ENCODE peak calls at places on chromosomes 16 and 17, in five cellular contexts. E is stimulated activated CD4-positive, alpha-beta T cell treated with anti-CD3 and anti-CD28 coated beads, Interleukin-4, amount 100 ng/mL, for 24 hours; U is amniotic stem cell; J is PC-9; V is HTR-8/SVneo. L is an unnamed sample.

GRCh38 chr17:20216853-20217252 is 207.7 kb downstream of the SPECC1 start:
- DNase-seq in E (no peak), U (no peak), J (no peak), V (no peak), L (no peak)

GRCh38 chr16:14641877-14642276 is 9.1 kb downstream of the BFAR start:
- DNase-seq in E (no peak), U (no peak), J (no peak), V (no peak), L (no peak)

GRCh38 chr17:76497979-76498885 is 3.0 kb downstream of the RHBDF2 start:
- DNase-seq in E (no peak), U (peak), J (no peak), V (peak), L (no peak)

GRCh38 chr17:61247438-61247837 is 152.2 kb upstream of the TBX2 start:
- DNase-seq in E (no peak), U (no peak), J (no peak), V (no peak), L (no peak)

GRCh38 chr17:57636274-57636673 is 108.8 kb downstream of the CCDC182 start:
- DNase-seq in E (no peak), U (no peak), J (no peak), V (no peak), L (no peak)

GRCh38 chr17:49667854-49668253 is 10.0 kb downstream of the SPOP start:
- DNase-seq in E (no peak), U (no peak), J (no peak), V (no peak), L (no peak)

GRCh38 chr17:80319262-80319998 is 58.8 kb downstream of the RNF213 start:
- DNase-seq in E (no peak), U (no peak), J (no peak), V (no peak), L (no peak)

GRCh38 chr17:36928450-36929125 is 8.7 kb upstream of the LHX1 start:
- DNase-seq in E (no peak), U (no peak), J (no peak), V (no peak), L (no peak)

GRCh38 chr16:1614226-1615102 is 2.3 kb downstream of the CRAMP1 start:
- DNase-seq in E (peak), U (no peak), J (no peak), V (peak), L (no peak)

GRCh38 chr16:66740010-66740409 is 11.4 kb downstream of the DYNC1LI2 start:
- DNase-seq in E (peak), U (no peak), J (no peak), V (peak), L (no peak)

GRCh38 chr16:10616744-10617640 is 36.6 kb upstream of the EMP2 start:
- DNase-seq in E (no peak), U (no peak), J (peak), V (peak), L (peak)

GRCh38 chr16:48559462-48560211 is 50.3 kb downstream of the N4BP1 start:
- DNase-seq in E (no peak), U (no peak), J (no peak), V (no peak), L (no peak)

GRCh38 chr16:89133457-89134127 is 38.0 kb upstream of the CDH15 start:
- DNase-seq in E (no peak), U (no peak), J (no peak), V (no peak), L (no peak)

GRCh38 chr17:30395398-30396022 is 16.8 kb downstream of the CPD start:
- DNase-seq in E (no peak), U (no peak), J (no peak), V (no peak), L (no peak)

GRCh38 chr16:13378151-13378550 is 476.8 kb downstream of the SHISA9 start:
- DNase-seq in E (no peak), U (no peak), J (no peak), V (no peak), L (no peak)

GRCh38 chr16:65583498-65583897 is 461.6 kb upstream of the CDH11 start:
- DNase-seq in E (no peak), U (no peak), J (no peak), V (no peak), L (no peak)

GRCh38 chr17:74051348-74051747 is 152.1 kb upstream of the RPL38 start:
- DNase-seq in E (no peak), U (no peak), J (peak), V (no peak), L (no peak)

GRCh38 chr16:85640606-85641005 is 27.5 kb downstream of the GSE1 start:
- DNase-seq in E (no peak), U (no peak), J (no peak), V (no peak), L (no peak)

GRCh38 chr16:27432600-27432957 is 30.6 kb downstream of the IL21R start:
- DNase-seq in E (peak), U (no peak), J (no peak), V (peak), L (no peak)

GRCh38 chr17:6626616-6627015 is 13.9 kb downstream of the KIAA0753 start:
- DNase-seq in E (no peak), U (no peak), J (no peak), V (no peak), L (no peak)

GRCh38 chr16:85969159-85969558 is 70.2 kb downstream of the IRF8 start:
- DNase-seq in E (no peak), U (no peak), J (no peak), V (peak), L (no peak)

GRCh38 chr16:78684655-78685400 is 585.4 kb downstream of the WWOX start:
- DNase-seq in E (no peak), U (no peak), J (no peak), V (no peak), L (no peak)

GRCh38 chr17:63956296-63956920 is 16.3 kb downstream of the SCN4A start:
- DNase-seq in E (no peak), U (no peak), J (no peak), V (no peak), L (no peak)

GRCh38 chr16:67082891-67083290 is 26.9 kb upstream of the PHAF1 start:
- DNase-seq in E (no peak), U (no peak), J (no peak), V (no peak), L (no peak)

GRCh38 chr17:62965649-62966425 is at the start of gene TANC2:
- DNase-seq in E (peak), U (peak), J (peak), V (peak), L (no peak)

GRCh38 chr17:78618264-78619066 is 41.3 kb upstream of the DNAH17 start:
- DNase-seq in E (no peak), U (no peak), J (no peak), V (no peak), L (no peak)

GRCh38 chr17:26809033-26809432 is 484.9 kb upstream of the WSB1 start:
- DNase-seq in E (no peak), U (no peak), J (no peak), V (no peak), L (no peak)

GRCh38 chr17:58818654-58819053 is 63.0 kb downstream of the PPM1E start:
- DNase-seq in E (no peak), U (no peak), J (no peak), V (no peak), L (no peak)

GRCh38 chr17:67487506-67487905 is 110.4 kb downstream of the PITPNC1 start:
- DNase-seq in E (no peak), U (no peak), J (no peak), V (no peak), L (no peak)

GRCh38 chr16:68267612-68268405 is 3.5 kb downstream of the SLC7A6 start:
- DNase-seq in E (no peak), U (no peak), J (no peak), V (no peak), L (no peak)

GRCh38 chr16:52863000-52863399 is 189.7 kb downstream of the CHD9NB start:
- DNase-seq in E (no peak), U (no peak), J (no peak), V (no peak), L (peak)

GRCh38 chr16:78770353-78771091 is 671.1 kb downstream of the WWOX start:
- DNase-seq in E (peak), U (no peak), J (no peak), V (no peak), L (no peak)

GRCh38 chr17:80790021-80790765 is 201.4 kb upstream of the CHMP6 start:
- DNase-seq in E (peak), U (no peak), J (no peak), V (no peak), L (no peak)

GRCh38 chr16:78503501-78504110 is 404.2 kb downstream of the WWOX start:
- DNase-seq in E (peak), U (no peak), J (no peak), V (no peak), L (peak)